ENCODE peak calls at places on chromosomes 7 and 10, in five cellular contexts. One of them, this sample, is unnamed.

GRCh38 chr10:45425628-45426563 is 51.9 kb downstream of the ALOX5 start:
- DNase-seq in suprapubic skin: no peak
- DNase-seq in AG10803: no peak
- DNase-seq in astrocyte of the spinal cord: peak; percentile 8
- DNase-seq in kidney epithelial cell: peak; percentile 34
- DNase-seq in this sample: no peak

GRCh38 chr7:55571534-55572377 is 546 bp downstream of the VOPP1 start:
- DNase-seq in AG10803: peak; percentile 52
- DNase-seq in kidney epithelial cell: no peak
- DNase-seq in suprapubic skin: peak; percentile 77
- DNase-seq in astrocyte of the spinal cord: peak; percentile 55
- DNase-seq in this sample: no peak

GRCh38 chr10:67599597-67599996 is 96.4 kb downstream of the CTNNA3 start:
- DNase-seq in kidney epithelial cell: no peak
- DNase-seq in astrocyte of the spinal cord: no peak
- DNase-seq in AG10803: no peak
- DNase-seq in suprapubic skin: no peak
- DNase-seq in this sample: no peak

GRCh38 chr10:125089486-125089885 is 70.9 kb downstream of the CTBP2 start:
- DNase-seq in kidney epithelial cell: no peak
- DNase-seq in AG10803: peak; percentile 24
- DNase-seq in astrocyte of the spinal cord: peak; percentile 28
- DNase-seq in suprapubic skin: peak; percentile 31
- DNase-seq in this sample: no peak

GRCh38 chr10:48418189-48418588 is 111.7 kb downstream of the MAPK8 start:
- DNase-seq in kidney epithelial cell: no peak
- DNase-seq in suprapubic skin: no peak
- DNase-seq in astrocyte of the spinal cord: no peak
- DNase-seq in AG10803: no peak
- DNase-seq in this sample: no peak

GRCh38 chr7:134773164-134773563 is 6.3 kb upstream of the CALD1 start:
- DNase-seq in AG10803: no peak
- DNase-seq in suprapubic skin: no peak
- DNase-seq in astrocyte of the spinal cord: no peak
- DNase-seq in kidney epithelial cell: no peak
- DNase-seq in this sample: no peak

GRCh38 chr7:2716488-2716887 is 28.5 kb downstream of the AMZ1 start:
- DNase-seq in suprapubic skin: no peak
- DNase-seq in astrocyte of the spinal cord: no peak
- DNase-seq in kidney epithelial cell: no peak
- DNase-seq in AG10803: no peak
- DNase-seq in this sample: no peak

GRCh38 chr7:3043544-3044395 is at the start of gene CARD11:
- DNase-seq in kidney epithelial cell: no peak
- DNase-seq in astrocyte of the spinal cord: no peak
- DNase-seq in suprapubic skin: no peak
- DNase-seq in AG10803: no peak
- DNase-seq in this sample: no peak

GRCh38 chr7:371119-371778 is 81.3 kb downstream of the FOXL3 start:
- DNase-seq in suprapubic skin: peak; percentile 53
- DNase-seq in AG10803: no peak
- DNase-seq in astrocyte of the spinal cord: no peak
- DNase-seq in kidney epithelial cell: no peak
- DNase-seq in this sample: no peak

GRCh38 chr7:28661826-28662225 is 249.5 kb downstream of the CREB5 start:
- DNase-seq in AG10803: no peak
- DNase-seq in kidney epithelial cell: no peak
- DNase-seq in suprapubic skin: no peak
- DNase-seq in astrocyte of the spinal cord: no peak
- DNase-seq in this sample: no peak

GRCh38 chr10:84391326-84391725 is 62.9 kb downstream of the CCSER2 start:
- DNase-seq in astrocyte of the spinal cord: peak; percentile 33
- DNase-seq in kidney epithelial cell: no peak
- DNase-seq in suprapubic skin: no peak
- DNase-seq in AG10803: peak; percentile 17
- DNase-seq in this sample: no peak

GRCh38 chr10:97376413-97376812 is 24.7 kb downstream of the RRP12 start:
- DNase-seq in AG10803: no peak
- DNase-seq in kidney epithelial cell: no peak
- DNase-seq in suprapubic skin: no peak
- DNase-seq in astrocyte of the spinal cord: no peak
- DNase-seq in this sample: no peak

GRCh38 chr7:50730459-50731400 is 52.0 kb downstream of the GRB10 start:
- DNase-seq in AG10803: no peak
- DNase-seq in astrocyte of the spinal cord: no peak
- DNase-seq in kidney epithelial cell: no peak
- DNase-seq in suprapubic skin: no peak
- DNase-seq in this sample: no peak

GRCh38 chr10:44392420-44392819 is 7.5 kb upstream of the CXCL12 start:
- DNase-seq in astrocyte of the spinal cord: no peak
- DNase-seq in kidney epithelial cell: no peak
- DNase-seq in AG10803: no peak
- DNase-seq in suprapubic skin: no peak
- DNase-seq in this sample: no peak

GRCh38 chr10:122163182-122164027 is 107.7 kb upstream of the BTBD16 start:
- DNase-seq in suprapubic skin: no peak
- DNase-seq in kidney epithelial cell: no peak
- DNase-seq in AG10803: no peak
- DNase-seq in astrocyte of the spinal cord: no peak
- DNase-seq in this sample: no peak

GRCh38 chr10:122149607-122150505 is 121.2 kb upstream of the BTBD16 start:
- DNase-seq in suprapubic skin: peak; percentile 86
- DNase-seq in astrocyte of the spinal cord: no peak
- DNase-seq in kidney epithelial cell: no peak
- DNase-seq in AG10803: no peak
- DNase-seq in this sample: no peak

GRCh38 chr10:94104316-94105060 is 110.8 kb downstream of the PLCE1 start:
- DNase-seq in astrocyte of the spinal cord: peak; percentile 45
- DNase-seq in kidney epithelial cell: no peak
- DNase-seq in AG10803: no peak
- DNase-seq in suprapubic skin: no peak
- DNase-seq in this sample: no peak

GRCh38 chr7:42886129-42886528 is 25.7 kb downstream of the C7orf25 start:
- DNase-seq in AG10803: peak; percentile 18
- DNase-seq in astrocyte of the spinal cord: no peak
- DNase-seq in suprapubic skin: no peak
- DNase-seq in kidney epithelial cell: no peak
- DNase-seq in this sample: no peak

GRCh38 chr7:150970424-150970823 is 7.7 kb downstream of the KCNH2 start:
- DNase-seq in AG10803: no peak
- DNase-seq in kidney epithelial cell: no peak
- DNase-seq in suprapubic skin: no peak
- DNase-seq in astrocyte of the spinal cord: no peak
- DNase-seq in this sample: no peak

GRCh38 chr7:137003606-137004005 is 135.2 kb downstream of the CHRM2 start:
- DNase-seq in astrocyte of the spinal cord: no peak
- DNase-seq in suprapubic skin: no peak
- DNase-seq in AG10803: no peak
- DNase-seq in kidney epithelial cell: no peak
- DNase-seq in this sample: no peak

GRCh38 chr10:26776258-26776657 is 78.8 kb downstream of the PDSS1 start:
- DNase-seq in astrocyte of the spinal cord: no peak
- DNase-seq in AG10803: no peak
- DNase-seq in kidney epithelial cell: no peak
- DNase-seq in suprapubic skin: no peak
- DNase-seq in this sample: no peak

GRCh38 chr7:85287126-85287825 is 100.4 kb upstream of the SEMA3D start:
- DNase-seq in AG10803: peak; percentile 55
- DNase-seq in astrocyte of the spinal cord: peak; percentile 2
- DNase-seq in suprapubic skin: no peak
- DNase-seq in kidney epithelial cell: no peak
- DNase-seq in this sample: no peak

GRCh38 chr7:55234408-55234807 is 130.7 kb upstream of the LANCL2 start:
- DNase-seq in astrocyte of the spinal cord: no peak
- DNase-seq in kidney epithelial cell: no peak
- DNase-seq in suprapubic skin: no peak
- DNase-seq in AG10803: no peak
- DNase-seq in this sample: no peak

GRCh38 chr7:158676171-158676840 is 28.3 kb downstream of the NCAPG2 start:
- DNase-seq in AG10803: peak; percentile 33
- DNase-seq in astrocyte of the spinal cord: peak; percentile 28
- DNase-seq in suprapubic skin: no peak
- DNase-seq in kidney epithelial cell: no peak
- DNase-seq in this sample: no peak

GRCh38 chr10:19209319-19209718 is 160.7 kb downstream of the MALRD1 start:
- DNase-seq in suprapubic skin: no peak
- DNase-seq in kidney epithelial cell: no peak
- DNase-seq in AG10803: no peak
- DNase-seq in astrocyte of the spinal cord: no peak
- DNase-seq in this sample: no peak

DNA sequence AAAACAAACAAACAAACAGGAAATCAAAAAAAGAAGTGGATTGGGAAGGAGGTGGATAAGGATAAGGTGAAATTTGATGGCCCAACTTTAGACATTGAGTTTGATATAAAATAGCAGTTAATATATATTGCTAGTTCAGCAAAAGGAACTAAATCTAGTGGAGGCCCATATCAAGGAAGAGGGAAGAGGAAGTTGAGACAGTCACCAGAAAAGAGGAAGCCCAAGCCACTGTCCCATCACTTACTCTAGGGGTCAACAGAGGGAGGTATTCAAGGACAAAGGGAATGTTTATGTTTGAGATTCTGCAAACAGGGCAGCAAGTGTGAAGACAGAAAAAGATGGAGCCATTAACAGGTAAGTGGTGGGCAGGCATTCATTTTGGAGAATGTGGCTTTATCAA is 3.7 kb downstream of the LAMTOR4 start:
- DNase-seq in suprapubic skin: no peak
- DNase-seq in astrocyte of the spinal cord: no peak
- DNase-seq in AG10803: no peak
- DNase-seq in kidney epithelial cell: no peak
- DNase-seq in this sample: no peak
- TF ChIP-seq CTCF in suprapubic skin: no peak
- TF ChIP-seq CTCF in astrocyte of the spinal cord: no peak
- TF ChIP-seq CTCF in AG10803: no peak
- TF ChIP-seq CTCF in kidney epithelial cell: no peak
- TF ChIP-seq CTCF in this sample: no peak

GRCh38 chr7:4745971-4746919 is 29.2 kb upstream of the AP5Z1 start:
- DNase-seq in AG10803: peak; percentile 77
- DNase-seq in kidney epithelial cell: no peak
- DNase-seq in astrocyte of the spinal cord: peak; percentile 82
- DNase-seq in suprapubic skin: no peak
- DNase-seq in this sample: no peak
- H3K4me3 ChIP-seq in AG10803: peak overlapping the region; percentile 58
- H3K4me3 ChIP-seq in kidney epithelial cell: peak overlapping the region; percentile 15
- H3K4me3 ChIP-seq in astrocyte of the spinal cord: peak overlapping the region; percentile 6
- H3K4me3 ChIP-seq in suprapubic skin: peak overlapping the region; percentile 38
- H3K4me3 ChIP-seq in this sample: peak overlapping the region; percentile 47

DNA sequence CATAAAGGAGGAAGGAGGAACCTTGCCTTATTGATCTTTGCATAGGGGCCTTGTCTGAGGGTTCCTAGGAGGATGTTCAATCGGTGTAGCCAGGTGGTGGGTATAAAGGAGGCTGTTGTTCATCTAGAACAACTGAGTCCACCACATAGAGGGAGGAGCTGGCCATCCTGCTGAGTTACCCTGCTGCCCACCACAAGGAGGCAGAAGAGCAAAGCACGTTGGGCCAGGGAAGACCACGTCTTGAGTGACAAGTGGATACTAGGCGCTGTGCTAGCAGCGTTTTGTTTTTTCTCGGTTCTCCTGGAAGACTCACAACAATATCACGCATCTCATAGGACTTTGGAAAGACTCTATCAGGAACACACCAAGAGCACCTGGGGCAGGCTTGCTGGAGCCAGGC is 20.0 kb downstream of the FOXI2 start:
- DNase-seq in suprapubic skin: no peak
- DNase-seq in kidney epithelial cell: no peak
- DNase-seq in astrocyte of the spinal cord: no peak
- DNase-seq in AG10803: no peak
- DNase-seq in this sample: no peak
- TF ChIP-seq CTCF in suprapubic skin: no peak
- TF ChIP-seq CTCF in kidney epithelial cell: no peak
- TF ChIP-seq CTCF in astrocyte of the spinal cord: no peak
- TF ChIP-seq CTCF in AG10803: no peak
- TF ChIP-seq CTCF in this sample: peak; percentile 28

GRCh38 chr10:117626228-117626627 is 83.7 kb downstream of the EMX2 start:
- DNase-seq in kidney epithelial cell: no peak
- DNase-seq in astrocyte of the spinal cord: no peak
- DNase-seq in AG10803: no peak
- DNase-seq in suprapubic skin: no peak
- DNase-seq in this sample: no peak

GRCh38 chr10:117631276-117632151 is 89.0 kb downstream of the EMX2 start:
- DNase-seq in astrocyte of the spinal cord: no peak
- DNase-seq in AG10803: peak; percentile 8
- DNase-seq in kidney epithelial cell: no peak
- DNase-seq in suprapubic skin: no peak
- DNase-seq in this sample: no peak

GRCh38 chr10:117632406-117632805 is 89.9 kb downstream of the EMX2 start:
- DNase-seq in suprapubic skin: no peak
- DNase-seq in kidney epithelial cell: no peak
- DNase-seq in AG10803: no peak
- DNase-seq in astrocyte of the spinal cord: no peak
- DNase-seq in this sample: no peak

GRCh38 chr10:117622471-117623184 is 80.1 kb downstream of the EMX2 start:
- DNase-seq in AG10803: no peak
- DNase-seq in suprapubic skin: no peak
- DNase-seq in kidney epithelial cell: no peak
- DNase-seq in astrocyte of the spinal cord: no peak
- DNase-seq in this sample: no peak

DNA sequence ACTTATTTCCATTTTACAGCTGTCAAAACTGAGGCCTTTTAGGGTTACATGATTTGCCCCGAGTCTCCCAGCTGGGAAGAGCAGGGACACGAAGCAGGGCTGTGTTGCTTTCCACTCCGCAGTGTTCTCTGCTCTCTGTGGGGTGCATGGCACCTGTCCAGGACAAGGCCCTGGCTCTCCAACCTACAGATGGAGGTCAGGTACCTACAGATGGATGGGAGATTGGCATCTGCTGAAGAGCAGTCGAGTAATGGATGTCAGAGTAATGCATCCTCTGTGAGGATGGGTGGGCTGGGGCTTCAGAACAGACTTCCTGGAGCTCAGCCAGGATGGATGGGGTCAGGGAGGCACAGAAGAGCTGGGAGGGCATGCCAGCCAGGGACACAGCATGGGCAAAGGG is 85.0 kb downstream of the EMX2 start:
- DNase-seq in astrocyte of the spinal cord: no peak
- DNase-seq in suprapubic skin: no peak
- DNase-seq in AG10803: no peak
- DNase-seq in kidney epithelial cell: no peak
- DNase-seq in this sample: no peak
- H3K4me3 ChIP-seq in astrocyte of the spinal cord: no peak overlapping the region
- H3K4me3 ChIP-seq in suprapubic skin: no peak overlapping the region
- H3K4me3 ChIP-seq in AG10803: no peak overlapping the region
- H3K4me3 ChIP-seq in kidney epithelial cell: no peak overlapping the region
- H3K4me3 ChIP-seq in this sample: no peak overlapping the region

This sample was measured in GM12864.